ENCODE peak calls at places on chromosomes 6 and 20, in five cellular contexts. Y is GM06990, W is AG10803, M is mammary epithelial cell, R is choroid plexus epithelial cell. S is an unnamed sample.

GRCh38 chr20:24620937-24621519 is 151.6 kb downstream of the SYNDIG1 start:
- DNase-seq in W (no peak), R (no peak), M (no peak), Y (no peak), S (no peak)

GRCh38 chr6:83403191-83403590 is 27.7 kb downstream of the ME1 start:
- DNase-seq in R (peak), W (no peak), Y (no peak), M (no peak), S (no peak)

GRCh38 chr20:8509809-8510208 is 377.7 kb downstream of the PLCB1 start:
- DNase-seq in W (no peak), R (no peak), M (no peak), Y (no peak), S (no peak)

GRCh38 chr6:123925360-123925759 is 121.7 kb downstream of the NKAIN2 start:
- DNase-seq in Y (peak), W (no peak), M (peak), R (peak), S (peak)

GRCh38 chr20:57736738-57737347 is 27.0 kb upstream of the PMEPA1 start:
- DNase-seq in M (no peak), R (no peak), Y (no peak), W (no peak), S (peak)

GRCh38 chr6:2225422-2226392 is 19.7 kb downstream of the GMDS start:
- DNase-seq in R (peak), W (peak), M (no peak), Y (no peak), S (no peak)

GRCh38 chr20:20781029-20781428 is 68.6 kb upstream of the RALGAPA2 start:
- DNase-seq in M (no peak), W (no peak), Y (no peak), R (no peak), S (no peak)

GRCh38 chr6:148497256-148497655 is 154.6 kb downstream of the SASH1 start:
- DNase-seq in M (peak), R (peak), W (peak), Y (no peak), S (no peak)

GRCh38 chr6:128515550-128516513 is 4.6 kb downstream of the PTPRK start:
- DNase-seq in M (no peak), Y (no peak), R (peak), W (peak), S (no peak)

GRCh38 chr20:50281831-50282591 is 91.4 kb downstream of the CEBPB start:
- DNase-seq in M (no peak), W (no peak), Y (no peak), R (no peak), S (peak)

GRCh38 chr6:112501705-112502104 is 154.6 kb downstream of the RFPL4B start:
- DNase-seq in W (no peak), Y (no peak), M (no peak), R (peak), S (no peak)

GRCh38 chr6:112503210-112503609 is 156.1 kb downstream of the RFPL4B start:
- DNase-seq in W (no peak), Y (no peak), R (peak), M (no peak), S (no peak)

GRCh38 chr6:112502348-112503130 is 155.4 kb downstream of the RFPL4B start:
- DNase-seq in M (no peak), Y (no peak), W (peak), R (peak), S (no peak)
- TF ChIP-seq CTCF in M (peak), Y (no peak), W (peak), R (peak), S (no peak)

GRCh38 chr6:35495258-35496035 is 1.4 kb downstream of the TEAD3 start:
- DNase-seq in R (no peak), Y (no peak), M (no peak), W (peak), S (no peak)

GRCh38 chr6:35492664-35493284 is 4.1 kb downstream of the TEAD3 start:
- DNase-seq in W (no peak), M (no peak), Y (no peak), R (no peak), S (no peak)

GRCh38 chr6:35493307-35493983 is 3.4 kb downstream of the TEAD3 start:
- DNase-seq in R (no peak), M (no peak), Y (no peak), W (no peak), S (no peak)

GRCh38 chr6:35496036-35496850 is 636 bp downstream of the TEAD3 start:
- DNase-seq in M (no peak), W (peak), Y (no peak), R (no peak), S (no peak)

DNA sequence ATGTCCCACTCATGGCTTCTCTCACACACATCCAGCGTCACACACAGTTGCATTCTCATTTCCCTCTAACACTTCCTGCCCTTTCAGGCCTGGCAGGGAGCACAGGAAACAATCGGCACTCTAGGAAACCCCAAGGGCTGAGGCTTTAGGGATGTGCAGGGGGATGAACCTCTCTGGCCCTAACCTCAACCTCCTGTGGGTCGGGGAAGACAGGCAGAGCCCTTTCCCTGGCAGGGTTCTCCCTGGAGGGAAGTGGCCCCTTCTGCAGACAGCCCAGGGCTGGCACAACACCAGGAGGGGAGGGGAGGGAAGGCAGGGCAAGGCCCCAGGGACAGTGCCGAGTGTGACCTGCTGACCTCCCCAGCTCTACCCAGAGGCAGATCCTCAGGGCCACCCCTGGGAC is 2.7 kb downstream of the TEAD3 start:
- DNase-seq in R (no peak), Y (no peak), M (no peak), W (peak), S (no peak)
- H3K4me3 ChIP-seq in R (no peak), Y (no peak), M (no peak), W (peak), S (no peak)

GRCh38 chr6:32622545-32623401 is 14.4 kb upstream of the HLA-DQA1 start:
- DNase-seq in W (peak), Y (peak), M (peak), R (peak), S (peak)
- TF ChIP-seq CTCF in W (no peak), Y (peak), M (peak), R (peak), S (peak)

DNA sequence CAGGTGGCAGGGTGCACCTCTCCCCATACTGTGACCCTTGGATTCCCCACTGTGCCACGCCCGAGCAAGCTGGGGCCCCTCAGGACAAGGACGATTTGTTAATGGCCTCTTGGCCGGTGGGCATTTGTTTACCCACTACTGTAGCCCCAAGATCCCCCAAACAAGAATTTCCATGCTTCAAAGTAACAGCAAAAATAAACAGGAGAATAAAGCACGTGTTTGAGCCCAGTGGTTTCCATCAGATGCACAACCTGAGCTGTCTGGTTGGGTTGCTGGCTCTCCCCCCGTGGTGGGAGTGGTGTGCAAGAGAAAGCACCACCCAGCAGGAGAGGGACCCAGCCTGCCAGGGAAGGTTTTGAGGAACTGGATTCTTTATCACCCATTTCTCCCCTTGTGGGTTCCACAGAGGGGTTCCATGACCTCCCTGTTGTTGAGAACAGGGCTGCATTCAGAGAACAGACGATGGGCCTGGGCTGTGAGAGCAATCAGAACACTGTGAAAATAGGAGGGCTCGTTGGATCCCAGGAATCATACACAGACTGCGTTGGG is 4.8 kb downstream of the CD93 start:
- DNase-seq in M (no peak), R (no peak), W (no peak), Y (no peak), S (no peak)
- H3K4me3 ChIP-seq in M (no peak), R (no peak), W (no peak), Y (no peak), S (no peak)

GRCh38 chr6:135637701-135638100 is 140.2 kb upstream of the AHI1 start:
- DNase-seq in Y (no peak), R (peak), W (peak), M (no peak), S (no peak)
- TF ChIP-seq CTCF in Y (no peak), R (no peak), W (no peak), M (no peak), S (no peak)

GRCh38 chr6:15968519-15968918 is 160.4 kb upstream of the MYLIP start:
- DNase-seq in R (no peak), Y (no peak), M (no peak), W (no peak), S (no peak)

GRCh38 chr6:15966000-15966399 is 162.9 kb upstream of the MYLIP start:
- DNase-seq in Y (no peak), R (no peak), M (no peak), W (peak), S (no peak)

GRCh38 chr6:15974817-15975216 is 154.1 kb upstream of the MYLIP start:
- DNase-seq in R (no peak), Y (no peak), W (no peak), M (no peak), S (no peak)

GRCh38 chr6:15969236-15969778 is 159.6 kb upstream of the MYLIP start:
- DNase-seq in W (peak), M (peak), R (no peak), Y (no peak), S (no peak)

DNA sequence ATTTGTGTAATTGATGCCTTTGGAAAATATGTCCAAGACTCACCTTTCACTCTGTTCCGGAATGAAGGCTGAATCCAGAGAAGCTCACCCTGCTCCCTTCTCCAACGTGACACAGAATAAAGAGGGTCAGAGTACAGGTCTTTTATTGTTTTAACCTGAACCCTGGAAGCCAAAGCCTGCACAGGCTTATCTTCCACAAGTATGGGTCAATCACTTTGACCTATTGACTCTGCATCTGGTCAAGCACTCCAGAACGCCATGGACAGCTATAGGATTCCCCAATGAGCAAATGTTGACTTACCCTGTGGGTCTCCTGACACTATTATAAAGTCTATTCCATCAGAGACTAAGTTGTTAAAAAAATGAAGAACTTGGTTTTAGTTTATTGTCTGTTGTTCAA is 158.4 kb upstream of the MYLIP start:
- DNase-seq in W (no peak), R (no peak), Y (no peak), M (no peak), S (no peak)
- H3K4me3 ChIP-seq in W (no peak), R (no peak), Y (no peak), M (no peak), S (no peak)

GRCh38 chr6:141594874-141595273 is 537.9 kb upstream of the GJE1 start:
- DNase-seq in W (no peak), Y (no peak), M (no peak), R (peak), S (no peak)
- TF ChIP-seq CTCF in W (no peak), Y (no peak), M (peak), R (peak), S (no peak)

GRCh38 chr6:159056941-159057340 is 12.2 kb upstream of the TAGAP start:
- DNase-seq in R (no peak), Y (no peak), M (no peak), W (no peak), S (no peak)
- H3K4me3 ChIP-seq in R (no peak), Y (no peak), M (no peak), W (no peak), S (no peak)

GRCh38 chr6:154448448-154449096 is 61.9 kb downstream of the CNKSR3 start:
- DNase-seq in M (no peak), R (peak), W (peak), Y (no peak), S (no peak)
- TF ChIP-seq CTCF in M (no peak), R (peak), W (peak), Y (no peak), S (no peak)